ENCODE peak calls at places on chromosomes 2 and 18, in six cellular contexts. L is GM10248, J is NCI-H1417 treated with DMSO at 0.1 percent for 48 hours, K is BJ, T is PC-9, I is GM23338. C is an unnamed sample.
A peak's percentile ranks its signal among the peaks of the same experiment; 100 is the strongest.

GRCh38 chr2:47520302-47520630 is 117.3 kb downstream of the MSH2 start:
- DNase-seq in L (no peak), J (no peak), K (no peak), T (no peak), I (no peak), C (peak; percentile 47)

GRCh38 chr2:138919336-138919735 is 139.1 kb upstream of the NXPH2 start:
- DNase-seq in L (no peak), J (no peak), K (no peak), T (no peak), I (no peak), C (no peak)

GRCh38 chr2:9201185-9201891 is 5.3 kb upstream of the ASAP2 start:
- DNase-seq in L (no peak), J (no peak), K (peak; percentile 49), T (peak; percentile 56), I (no peak), C (no peak)

GRCh38 chr2:85694052-85695025 is at the start of gene GNLY:
- DNase-seq in L (no peak), J (no peak), K (no peak), T (no peak), I (no peak), C (no peak)

GRCh38 chr2:191696001-191696400 is 18.1 kb downstream of the NABP1 start:
- DNase-seq in L (no peak), J (no peak), K (peak; percentile 73), T (no peak), I (no peak), C (no peak)

GRCh38 chr2:105478670-105479069 is 79.8 kb upstream of the FHL2 start:
- DNase-seq in L (no peak), J (no peak), K (no peak), T (no peak), I (no peak), C (no peak)

GRCh38 chr2:11348209-11348749 is 3.8 kb upstream of the ROCK2 start:
- DNase-seq in L (no peak), J (no peak), K (no peak), T (no peak), I (no peak), C (peak; percentile 43)

GRCh38 chr18:54883816-54884604 is 55.7 kb downstream of the RAB27B start:
- DNase-seq in L (no peak), J (no peak), K (no peak), T (no peak), I (no peak), C (no peak)

GRCh38 chr2:33417093-33417492 is 59.4 kb upstream of the RASGRP3 start:
- DNase-seq in L (no peak), J (no peak), K (no peak), T (peak; percentile 20), I (no peak), C (no peak)

GRCh38 chr2:16739778-16740581 is 74.3 kb upstream of the CYRIA start:
- DNase-seq in L (no peak), J (no peak), K (no peak), T (peak; percentile 88), I (no peak), C (no peak)

GRCh38 chr2:170455617-170456426 is 259.3 kb upstream of the SP5 start:
- DNase-seq in L (no peak), J (no peak), K (no peak), T (no peak), I (no peak), C (no peak)

GRCh38 chr18:51162617-51163016 is 34.9 kb downstream of the MEX3C start:
- DNase-seq in L (no peak), J (no peak), K (no peak), T (no peak), I (no peak), C (no peak)

GRCh38 chr18:21933931-21934765 is 193.6 kb downstream of the MIB1 start:
- DNase-seq in L (no peak), J (no peak), K (no peak), T (no peak), I (peak; percentile 76), C (peak; percentile 53)

GRCh38 chr2:211203986-211204385 is 647.6 kb downstream of the CPS1 start:
- DNase-seq in L (no peak), J (no peak), K (no peak), T (no peak), I (no peak), C (no peak)

C was measured in H7.